ENCODE peak calls at places on chromosome 10, in eight cellular contexts. M, H, S, U, R, L, E and Y are unnamed samples.

GRCh38 chr10:129958118-129958685 is 5.9 kb downstream of the EBF3 start:
- DNase-seq in M (no peak), H (no peak), S (no peak), U (no peak), R (no peak), L (no peak), E (no peak), Y (no peak)

GRCh38 chr10:71081229-71081560 is 131.2 kb upstream of the UNC5B start:
- DNase-seq in M (no peak), H (no peak), S (peak; percentile 0), U (no peak), R (no peak), L (no peak), E (no peak), Y (no peak)

GRCh38 chr10:82762641-82763040 is 887.6 kb downstream of the NRG3 start:
- DNase-seq in M (no peak), H (no peak), S (no peak), U (no peak), R (no peak), L (no peak), E (no peak), Y (no peak)

GRCh38 chr10:124017729-124018128 is 75.7 kb downstream of the CHST15 start:
- DNase-seq in M (no peak), H (no peak), S (no peak), U (no peak), R (no peak), L (no peak), E (no peak), Y (no peak)

GRCh38 chr10:30383366-30383765 is 34.3 kb upstream of the MTPAP start:
- DNase-seq in M (no peak), H (no peak), S (no peak), U (no peak), R (no peak), L (no peak), E (no peak), Y (no peak)

GRCh38 chr10:82969405-82969804 is 1094.4 kb downstream of the NRG3 start:
- DNase-seq in M (no peak), H (no peak), S (no peak), U (no peak), R (no peak), L (no peak), E (no peak), Y (no peak)

GRCh38 chr10:93509816-93510215 is 13.4 kb downstream of the CEP55 start:
- DNase-seq in M (no peak), H (no peak), S (no peak), U (no peak), R (no peak), L (no peak), E (no peak), Y (no peak)

GRCh38 chr10:48608926-48609325 is 4.1 kb upstream of the ARHGAP22 start:
- DNase-seq in M (no peak), H (no peak), S (no peak), U (peak; percentile 1), R (no peak), L (no peak), E (no peak), Y (no peak)

GRCh38 chr10:124403548-124403947 is 15.2 kb downstream of the OAT start:
- DNase-seq in M (no peak), H (no peak), S (peak; percentile 85), U (no peak), R (peak; percentile 64), L (peak; percentile 44), E (peak; percentile 88), Y (peak; percentile 34)

GRCh38 chr10:89342219-89342966 is 14.6 kb downstream of the IFIT3 start:
- DNase-seq in M (no peak), H (no peak), S (no peak), U (no peak), R (peak; percentile 90), L (no peak), E (no peak), Y (no peak)

GRCh38 chr10:84665211-84665610 is 336.8 kb downstream of the CCSER2 start:
- DNase-seq in M (no peak), H (no peak), S (no peak), U (no peak), R (no peak), L (no peak), E (no peak), Y (no peak)